ENCODE peak calls at places on chromosome 13, in four cellular contexts. E is neural crest cell, L is type B pancreatic cell, D is endothelial cell of umbilical vein. W is an unnamed sample.

GRCh38 chr13:73657821-73658540 is 476.2 kb downstream of the KLF12 start:
- DNase-seq in E (no peak), L (no peak), D (no peak), W (no peak)

GRCh38 chr13:63737418-63737817 is 2321.8 kb upstream of the PCDH20 start:
- DNase-seq in E (no peak), L (peak), D (no peak), W (no peak)

GRCh38 chr13:44044544-44045178 is 165.0 kb downstream of the LACC1 start:
- DNase-seq in E (no peak), L (no peak), D (no peak), W (no peak)

GRCh38 chr13:85170372-85170771 is 628.8 kb downstream of the SLITRK6 start:
- DNase-seq in E (no peak), L (no peak), D (no peak), W (no peak)

GRCh38 chr13:25775986-25776385 is 275.8 kb downstream of the SHISA2 start:
- DNase-seq in E (peak), L (no peak), D (no peak), W (no peak)

GRCh38 chr13:114019367-114019766 is 45.5 kb upstream of the C13orf46 start:
- DNase-seq in E (no peak), L (no peak), D (no peak), W (no peak)

GRCh38 chr13:51328488-51328887 is 11.0 kb upstream of the SERPINE3 start:
- DNase-seq in E (no peak), L (no peak), D (no peak), W (no peak)

GRCh38 chr13:26629260-26629659 is 71.8 kb downstream of the WASF3 start:
- DNase-seq in E (no peak), L (no peak), D (no peak), W (no peak)

GRCh38 chr13:40622246-40622645 is 44.2 kb downstream of the FOXO1 start:
- DNase-seq in E (no peak), L (no peak), D (no peak), W (no peak)

GRCh38 chr13:42973581-42973980 is 18.5 kb downstream of the EPSTI1 start:
- DNase-seq in E (no peak), L (no peak), D (no peak), W (no peak)

GRCh38 chr13:106468948-106469590 is 66.4 kb downstream of the EFNB2 start:
- DNase-seq in E (no peak), L (no peak), D (no peak), W (no peak)

GRCh38 chr13:50893211-50893852 is 16.3 kb upstream of the RNASEH2B start:
- DNase-seq in E (no peak), L (no peak), D (no peak), W (no peak)

GRCh38 chr13:48596128-48596429 is 57.6 kb upstream of the CYSLTR2 start:
- DNase-seq in E (no peak), L (no peak), D (peak), W (no peak)

GRCh38 chr13:101523732-101524131 is 71.3 kb downstream of the ITGBL1 start:
- DNase-seq in E (no peak), L (no peak), D (peak), W (no peak)

GRCh38 chr13:75405976-75406703 is 75.8 kb downstream of the TBC1D4 start:
- DNase-seq in E (no peak), L (no peak), D (no peak), W (no peak)

GRCh38 chr13:97295279-97296182 is 73.4 kb downstream of the MBNL2 start:
- DNase-seq in E (no peak), L (no peak), D (peak), W (no peak)

GRCh38 chr13:40665061-40665753 is 1.2 kb downstream of the FOXO1 start:
- DNase-seq in E (peak), L (peak), D (no peak), W (no peak)

GRCh38 chr13:49386664-49387063 is 57.2 kb downstream of the CAB39L start:
- DNase-seq in E (no peak), L (no peak), D (no peak), W (no peak)

GRCh38 chr13:28630864-28631263 is 28.1 kb upstream of the POMP start:
- DNase-seq in E (no peak), L (no peak), D (no peak), W (no peak)

GRCh38 chr13:30892966-30893365 is 13.1 kb upstream of the MEDAG start:
- DNase-seq in E (peak), L (no peak), D (no peak), W (no peak)

W was measured in omental fat pad.